ENCODE peak calls at places on chromosomes 4 and X, in eight cellular contexts. E, Z, P, Q, I, A, B and W are unnamed samples. For H3K36me3, the result is how much of the 10 kb centered on the place peaks cover.

GRCh38 chr4:13548984-13549546 is 4.8 kb upstream of the NKX3-2 start:
- DNase-seq in E (peak), Z (peak), P (no peak), Q (peak), I (no peak), A (peak), B (peak), W (peak)

GRCh38 chr4:160180206-160180605 is 1077.3 kb downstream of the RAPGEF2 start:
- DNase-seq in E (no peak), Z (peak), P (peak), Q (no peak), I (no peak), A (peak), B (no peak), W (no peak)

GRCh38 chrX:134562002-134562401 is 96.3 kb downstream of the PLAC1 start:
- DNase-seq in E (no peak), Z (no peak), P (no peak), Q (no peak), I (no peak), A (no peak), B (no peak), W (no peak)

GRCh38 chr4:9979101-9979815 is 42.0 kb downstream of the SLC2A9 start:
- DNase-seq in E (no peak), Z (no peak), P (no peak), Q (no peak), I (no peak), A (no peak), B (no peak), W (no peak)

GRCh38 chr4:86582453-86582852 is 11.7 kb upstream of the PTPN13 start:
- DNase-seq in E (no peak), Z (peak), P (peak), Q (peak), I (no peak), A (no peak), B (no peak), W (no peak)

GRCh38 chrX:8404958-8405357 is 59.7 kb upstream of the VCX3B start:
- DNase-seq in E (no peak), Z (peak), P (no peak), Q (no peak), I (no peak), A (peak), B (no peak), W (no peak)

GRCh38 chr4:47749858-47750257 is 88.0 kb downstream of the CORIN start:
- DNase-seq in E (no peak), Z (no peak), P (no peak), Q (no peak), I (no peak), A (no peak), B (no peak), W (no peak)

GRCh38 chr4:83771113-83771705 is 235.3 kb downstream of the GPAT3 start:
- DNase-seq in E (no peak), Z (peak), P (no peak), Q (peak), I (no peak), A (peak), B (peak), W (peak)

GRCh38 chr4:141899541-141899940 is 263.2 kb downstream of the IL15 start:
- DNase-seq in E (no peak), Z (no peak), P (no peak), Q (no peak), I (no peak), A (no peak), B (no peak), W (no peak)

GRCh38 chrX:29690061-29690460 is 525.3 kb upstream of the MAGEB2 start:
- DNase-seq in E (no peak), Z (no peak), P (no peak), Q (no peak), I (no peak), A (peak), B (no peak), W (no peak)

GRCh38 chr4:156103306-156103705 is 149.6 kb upstream of the CTSO start:
- DNase-seq in E (no peak), Z (no peak), P (no peak), Q (no peak), I (no peak), A (peak), B (no peak), W (no peak)

GRCh38 chr4:15469402-15470148 is at the start of gene CC2D2A:
- DNase-seq in E (no peak), Z (peak), P (peak), Q (no peak), I (no peak), A (peak), B (no peak), W (no peak)

GRCh38 chrX:4944767-4945166 is 1231.3 kb upstream of the PRKX start:
- DNase-seq in E (no peak), Z (no peak), P (no peak), Q (no peak), I (no peak), A (no peak), B (no peak), W (no peak)

GRCh38 chrX:121579016-121579760 is 531.8 kb downstream of the GLUD2 start:
- DNase-seq in E (peak), Z (peak), P (no peak), Q (no peak), I (no peak), A (no peak), B (no peak), W (no peak)

DNA sequence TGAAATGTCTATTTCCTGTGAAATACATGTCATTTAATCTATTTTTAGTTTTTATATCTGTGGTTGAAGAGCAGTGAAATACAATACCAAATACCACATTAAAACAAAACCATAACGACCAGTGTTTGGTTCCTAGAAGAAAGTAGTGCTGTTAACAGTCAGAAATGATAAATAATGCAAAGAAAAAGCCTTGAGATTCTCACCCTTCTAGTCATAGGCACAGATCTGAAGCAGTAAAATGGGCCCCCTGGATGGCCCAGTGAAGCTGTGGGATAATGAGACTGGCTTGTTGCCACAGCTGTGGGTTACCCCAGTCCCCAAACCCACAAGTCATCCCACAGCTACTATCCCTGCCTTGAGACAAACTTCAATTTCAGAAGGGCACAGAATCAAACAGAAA is 137.3 kb upstream of the RPL34 start:
- DNase-seq in E (no peak), Z (no peak), P (no peak), Q (no peak), I (no peak), A (peak), B (no peak), W (no peak)
- H3K4me3 ChIP-seq in E (no peak), Z (no peak), P (no peak), Q (no peak), I (no peak), A (no peak), B (no peak), W (no peak)

GRCh38 chr4:5808081-5808741 is 84.7 kb downstream of the CRMP1 start:
- DNase-seq in E (no peak), Z (no peak), P (no peak), Q (no peak), I (no peak), A (no peak), B (no peak), W (peak)
- H3K36me3 ChIP-seq in E (under half), Z (under half), P (under half), Q (under half), I (under half), A (half or more), B (under half), W (under half)

DNA sequence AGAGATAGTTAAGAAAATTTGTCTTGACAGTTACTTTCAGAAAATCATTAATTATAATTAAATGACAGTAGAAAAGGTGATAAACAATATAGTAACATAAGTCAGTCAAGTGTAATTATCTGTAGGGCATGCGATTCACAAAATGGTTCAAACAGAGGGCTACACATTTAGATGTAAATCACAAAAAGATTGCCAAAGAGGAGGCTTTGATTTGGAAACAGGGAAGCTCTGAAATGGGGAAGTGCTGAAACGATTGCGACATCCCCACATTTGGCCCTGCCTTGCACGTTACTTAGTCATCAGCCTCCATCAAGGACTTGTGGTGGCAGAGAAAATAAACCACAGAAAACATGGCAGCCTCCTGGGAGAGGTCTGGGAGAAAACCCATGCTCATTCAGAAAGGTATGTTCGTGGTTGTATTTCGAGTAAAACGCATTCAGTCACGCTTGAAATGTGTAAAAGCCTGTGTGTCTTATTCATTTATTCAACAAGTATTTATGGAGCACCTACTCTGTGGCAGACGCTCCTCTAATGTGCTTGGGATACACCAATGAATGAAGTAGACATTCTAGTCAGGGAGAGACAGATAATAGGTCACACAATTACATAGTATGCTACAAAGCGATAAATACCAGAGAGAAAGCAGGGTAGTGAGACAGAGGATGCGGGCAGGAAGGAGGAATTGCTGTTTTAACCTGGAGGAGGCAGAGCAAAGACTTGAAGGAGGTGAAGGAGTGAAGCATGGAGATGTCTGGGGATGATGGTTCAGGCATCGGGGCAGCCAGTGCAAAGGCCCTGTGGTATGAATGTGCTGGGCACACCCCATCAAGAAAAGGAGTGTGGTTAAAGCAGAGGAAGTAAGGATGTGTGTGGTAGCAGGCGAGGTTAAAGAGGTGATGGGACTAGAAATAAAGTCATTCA is 7.8 kb downstream of the RBM47 start:
- DNase-seq in E (peak), Z (peak), P (peak), Q (peak), I (peak), A (peak), B (peak), W (peak)
- H3K4me3 ChIP-seq in E (no peak), Z (no peak), P (no peak), Q (no peak), I (no peak), A (peak), B (no peak), W (no peak)

GRCh38 chr4:5809216-5809776 is 83.6 kb downstream of the CRMP1 start:
- DNase-seq in E (no peak), Z (no peak), P (no peak), Q (no peak), I (no peak), A (peak), B (no peak), W (no peak)
- H3K36me3 ChIP-seq in E (under half), Z (under half), P (under half), Q (under half), I (under half), A (half or more), B (under half), W (under half)

GRCh38 chrX:48473718-48473990 is 2.3 kb upstream of the FTSJ1 start:
- DNase-seq in E (no peak), Z (no peak), P (no peak), Q (no peak), I (no peak), A (no peak), B (no peak), W (no peak)
- H3K4me3 ChIP-seq in E (no peak), Z (no peak), P (no peak), Q (no peak), I (no peak), A (no peak), B (no peak), W (no peak)

GRCh38 chr4:82577451-82577850 is 15.7 kb upstream of the TMEM150C start:
- DNase-seq in E (no peak), Z (no peak), P (no peak), Q (no peak), I (no peak), A (no peak), B (no peak), W (no peak)
- H3K36me3 ChIP-seq in E (under half), Z (under half), P (under half), Q (under half), I (under half), A (under half), B (under half), W (under half)

DNA sequence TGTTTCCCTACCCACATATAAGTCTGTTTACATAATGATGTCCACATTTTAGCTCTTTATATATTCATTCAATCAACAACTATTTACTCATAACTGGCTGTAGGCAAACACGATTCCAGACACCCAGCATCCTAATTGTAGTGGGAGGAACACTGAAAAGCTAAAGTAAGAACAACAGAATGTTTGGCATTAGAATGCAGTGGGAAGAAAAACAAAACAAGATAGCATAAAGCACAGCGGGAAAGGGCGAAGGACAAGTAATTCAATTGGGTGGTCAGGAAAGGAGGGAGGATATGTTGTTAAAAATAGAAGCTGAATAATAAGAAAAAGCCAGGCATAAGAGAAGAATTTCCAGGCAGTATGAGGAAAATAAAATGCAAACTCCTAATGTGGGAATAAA is 189.5 kb upstream of the FAT4 start:
- DNase-seq in E (no peak), Z (no peak), P (no peak), Q (no peak), I (no peak), A (no peak), B (no peak), W (no peak)
- H3K4me3 ChIP-seq in E (no peak), Z (no peak), P (no peak), Q (no peak), I (no peak), A (peak), B (no peak), W (no peak)

DNA sequence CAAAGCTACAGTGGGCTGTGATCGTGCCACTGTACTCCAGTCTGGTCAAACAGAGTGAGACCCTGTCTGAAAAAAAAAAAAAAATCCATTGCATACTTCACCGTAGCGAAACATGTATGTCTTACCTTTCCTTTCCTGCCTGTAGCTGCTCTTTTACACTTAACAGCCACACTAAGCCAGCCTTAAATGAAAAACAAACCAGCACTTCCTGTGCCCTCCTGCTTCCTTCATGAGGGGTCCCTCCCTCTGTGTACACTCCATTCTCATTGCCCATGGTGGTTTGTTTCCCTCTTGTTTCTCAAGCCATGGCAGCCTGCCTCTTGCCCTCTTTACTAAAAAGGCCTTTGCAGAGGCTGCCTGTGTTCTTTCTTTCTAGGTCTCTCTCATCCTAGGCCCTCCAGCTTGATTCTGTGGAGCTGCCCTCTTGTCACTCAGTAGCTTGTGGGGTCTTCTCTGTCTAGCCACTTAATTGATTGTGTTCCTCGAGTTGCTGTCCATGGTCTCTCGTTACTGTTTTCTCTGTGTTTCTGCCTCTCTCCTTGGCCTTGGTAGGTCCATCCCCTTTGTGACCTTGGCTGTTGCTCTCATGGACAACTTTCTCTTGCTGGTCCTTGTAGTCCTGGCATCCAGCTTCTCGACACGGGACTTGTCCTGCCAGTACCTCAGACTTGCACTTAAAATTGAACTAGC is 52.1 kb upstream of the MSANTD1 start:
- DNase-seq in E (no peak), Z (no peak), P (no peak), Q (no peak), I (no peak), A (no peak), B (no peak), W (no peak)
- H3K36me3 ChIP-seq in E (under half), Z (under half), P (under half), Q (under half), I (under half), A (under half), B (under half), W (half or more)